ENCODE peak calls at places on chromosomes 13 and 19, in ten cellular contexts. Q, G, X, V, P, T, Z, B, N and F are unnamed samples.

GRCh38 chr13:110887955-110888333 is 26.9 kb downstream of the ANKRD10 start:
- DNase-seq in Q (no peak), G (no peak), X (no peak), V (no peak), P (no peak), T (no peak), Z (no peak), B (no peak), N (no peak), F (no peak)

GRCh38 chr19:18865106-18865972 is 30.6 kb downstream of the CERS1 start:
- DNase-seq in Q (no peak), G (no peak), X (no peak), V (no peak), P (no peak), T (no peak), Z (no peak), B (no peak), N (no peak), F (no peak)

GRCh38 chr19:4057913-4058695 is 8.6 kb downstream of the ZBTB7A start:
- DNase-seq in Q (peak; percentile 98), G (peak; percentile 97), X (peak; percentile 85), V (peak; percentile 98), P (no peak), T (peak; percentile 85), Z (no peak), B (no peak), N (peak; percentile 87), F (peak; percentile 92)

GRCh38 chr13:60370343-60370742 is 26.7 kb upstream of the TDRD3 start:
- DNase-seq in Q (no peak), G (no peak), X (no peak), V (no peak), P (no peak), T (no peak), Z (no peak), B (no peak), N (no peak), F (no peak)

GRCh38 chr13:113997845-113998751 is 24.2 kb upstream of the C13orf46 start:
- DNase-seq in Q (no peak), G (no peak), X (peak; percentile 79), V (peak; percentile 25), P (no peak), T (peak; percentile 21), Z (no peak), B (no peak), N (peak; percentile 63), F (peak; percentile 94)

GRCh38 chr13:29676941-29677452 is 81.5 kb upstream of the SLC7A1 start:
- DNase-seq in Q (no peak), G (no peak), X (peak; percentile 2), V (no peak), P (no peak), T (peak; percentile 59), Z (no peak), B (no peak), N (no peak), F (no peak)

GRCh38 chr19:6743714-6744380 is 4.4 kb downstream of the TRIP10 start:
- DNase-seq in Q (no peak), G (no peak), X (peak; percentile 37), V (no peak), P (no peak), T (no peak), Z (no peak), B (no peak), N (no peak), F (no peak)

GRCh38 chr13:113178896-113179167 is 20.4 kb downstream of the PROZ start:
- DNase-seq in Q (no peak), G (no peak), X (no peak), V (no peak), P (no peak), T (no peak), Z (no peak), B (no peak), N (no peak), F (no peak)

GRCh38 chr19:16062789-16063188 is 13.5 kb upstream of the TPM4 start:
- DNase-seq in Q (peak; percentile 87), G (no peak), X (no peak), V (peak; percentile 74), P (peak; percentile 58), T (no peak), Z (no peak), B (no peak), N (no peak), F (peak; percentile 61)

GRCh38 chr13:30119476-30119875 is 187.9 kb downstream of the KATNAL1 start:
- DNase-seq in Q (no peak), G (no peak), X (peak; percentile 64), V (no peak), P (peak; percentile 38), T (peak; percentile 85), Z (no peak), B (peak; percentile 48), N (no peak), F (peak; percentile 65)

GRCh38 chr13:49608932-49609331 is 19.4 kb upstream of the ARL11 start:
- DNase-seq in Q (no peak), G (no peak), X (peak; percentile 10), V (no peak), P (no peak), T (no peak), Z (no peak), B (no peak), N (no peak), F (no peak)

GRCh38 chr19:6886272-6886671 is 1.1 kb upstream of the ADGRE1 start:
- DNase-seq in Q (no peak), G (no peak), X (no peak), V (peak; percentile 55), P (no peak), T (no peak), Z (no peak), B (no peak), N (no peak), F (no peak)

GRCh38 chr19:31392514-31392913 is 43.3 kb upstream of the TSHZ3 start:
- DNase-seq in Q (no peak), G (no peak), X (no peak), V (no peak), P (no peak), T (no peak), Z (no peak), B (no peak), N (no peak), F (no peak)

GRCh38 chr19:31387662-31388175 is 38.5 kb upstream of the TSHZ3 start:
- DNase-seq in Q (no peak), G (no peak), X (no peak), V (no peak), P (no peak), T (no peak), Z (no peak), B (no peak), N (no peak), F (no peak)

GRCh38 chr19:31390721-31391120 is 41.5 kb upstream of the TSHZ3 start:
- DNase-seq in Q (no peak), G (no peak), X (no peak), V (no peak), P (no peak), T (no peak), Z (no peak), B (no peak), N (no peak), F (no peak)

GRCh38 chr19:31389874-31390273 is 40.6 kb upstream of the TSHZ3 start:
- DNase-seq in Q (no peak), G (no peak), X (no peak), V (no peak), P (no peak), T (no peak), Z (no peak), B (no peak), N (no peak), F (no peak)

DNA sequence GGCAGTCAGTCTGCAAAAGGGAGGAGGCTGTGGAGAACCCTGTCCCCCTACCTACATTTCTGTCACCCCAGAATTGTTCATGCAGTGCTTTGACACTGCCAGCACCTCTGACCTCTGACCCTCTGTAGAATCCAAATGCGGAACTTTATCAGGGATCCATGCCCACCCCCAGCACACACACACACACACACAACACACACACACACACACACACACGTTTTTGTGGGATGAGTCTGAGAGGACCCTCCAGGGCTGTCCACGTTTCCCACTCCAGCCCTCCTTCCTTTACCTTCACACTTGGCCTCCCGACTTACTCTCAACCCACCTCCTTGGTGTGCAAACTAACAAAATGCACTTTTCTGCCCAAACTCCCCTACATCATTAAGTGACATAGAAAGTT is 42.3 kb upstream of the TSHZ3 start:
- DNase-seq in Q (no peak), G (no peak), X (no peak), V (no peak), P (no peak), T (no peak), Z (no peak), B (no peak), N (no peak), F (no peak)
- TF ChIP-seq CTCF in Q (no peak), G (no peak), X (no peak), V (no peak), P (no peak), T (no peak), Z (no peak), B (no peak), N (no peak), F (no peak)

GRCh38 chr13:36817996-36818395 is 1.0 kb upstream of the RFXAP start:
- DNase-seq in Q (no peak), G (no peak), X (no peak), V (no peak), P (no peak), T (no peak), Z (no peak), B (no peak), N (no peak), F (no peak)
- TF ChIP-seq CTCF in Q (no peak), G (no peak), X (no peak), V (no peak), P (no peak), T (no peak), Z (no peak), B (no peak), N (no peak), F (no peak)

DNA sequence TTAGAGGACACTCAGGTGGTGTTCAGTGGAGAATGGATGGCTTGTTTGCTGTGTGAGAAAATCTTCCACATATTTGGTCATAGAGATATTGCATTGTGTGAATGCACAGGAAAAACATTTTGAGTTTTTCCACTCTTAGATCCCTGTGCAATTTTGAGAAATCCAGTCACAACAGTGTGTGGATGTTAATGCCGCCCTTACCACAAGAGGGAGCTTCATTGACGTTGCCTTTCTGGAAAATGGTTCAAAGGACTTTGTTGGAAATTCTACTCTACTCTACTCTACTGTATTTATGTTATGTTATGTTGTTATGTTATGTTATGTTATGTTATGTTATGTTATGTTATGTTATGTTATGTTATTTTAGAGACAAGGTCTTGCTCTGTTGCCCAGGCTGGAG is 13.4 kb downstream of the ZNF20 start:
- DNase-seq in Q (no peak), G (no peak), X (peak; percentile 19), V (no peak), P (no peak), T (no peak), Z (no peak), B (no peak), N (no peak), F (peak; percentile 11)
- TF ChIP-seq CTCF in Q (no peak), G (peak; percentile 46), X (peak; percentile 39), V (peak; percentile 60), P (peak; percentile 56), T (peak; percentile 24), Z (no peak), B (peak; percentile 12), N (peak; percentile 37), F (peak; percentile 57)

DNA sequence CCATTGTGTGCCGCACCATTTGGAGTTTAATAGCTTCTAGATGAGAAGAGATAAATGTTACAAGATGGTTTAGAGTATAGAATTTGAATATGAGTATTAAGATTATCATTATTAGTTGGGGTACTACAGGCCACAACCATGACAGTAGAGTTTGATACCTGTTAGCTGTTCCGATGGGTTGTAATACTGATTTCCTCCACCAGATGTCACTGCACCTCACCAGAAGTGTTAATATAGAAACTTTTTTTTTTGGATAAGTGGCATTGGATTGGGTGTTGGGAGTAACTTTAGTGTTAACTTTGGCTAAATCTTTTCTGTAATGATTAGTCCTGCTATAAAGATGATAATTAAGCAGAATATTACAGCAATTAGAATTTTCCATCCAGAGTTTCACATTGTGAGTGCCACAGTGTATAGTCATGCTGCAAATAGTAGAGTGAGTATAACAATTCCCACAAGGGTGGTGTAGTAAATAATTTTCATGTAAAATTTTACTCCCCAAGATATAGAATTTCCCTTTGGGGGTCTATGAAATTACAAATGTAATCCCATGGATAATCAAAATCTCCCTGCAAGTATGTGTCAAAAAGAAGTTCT is 56.3 kb downstream of the PSG3 start:
- DNase-seq in Q (no peak), G (no peak), X (peak; percentile 31), V (no peak), P (no peak), T (peak; percentile 12), Z (no peak), B (no peak), N (peak; percentile 25), F (peak; percentile 36)
- TF ChIP-seq CTCF in Q (no peak), G (peak; percentile 58), X (peak; percentile 67), V (peak; percentile 91), P (peak; percentile 63), T (peak; percentile 73), Z (peak; percentile 59), B (peak; percentile 57), N (no peak), F (peak; percentile 73)